ENCODE peak calls at places on chromosome 6, in eight cellular contexts. M, E, N, V, J, Q, C and K are unnamed samples.

GRCh38 chr6:36028088-36028886 is 679 bp downstream of the MAPK14 start:
- DNase-seq in M (peak; percentile 61), E (peak; percentile 52), N (no peak), V (peak; percentile 43), J (peak; percentile 82), Q (peak; percentile 30), C (peak; percentile 37), K (peak; percentile 58)

GRCh38 chr6:44233560-44234100 is 10.2 kb downstream of the SLC29A1 start:
- DNase-seq in M (no peak), E (no peak), N (no peak), V (no peak), J (peak; percentile 35), Q (no peak), C (no peak), K (no peak)

GRCh38 chr6:50791900-50792508 is 26.7 kb upstream of the TFAP2B start:
- DNase-seq in M (no peak), E (no peak), N (peak; percentile 28), V (no peak), J (no peak), Q (no peak), C (peak; percentile 87), K (no peak)

GRCh38 chr6:75418233-75418632 is 75.4 kb downstream of the FILIP1 start:
- DNase-seq in M (no peak), E (no peak), N (no peak), V (no peak), J (no peak), Q (no peak), C (no peak), K (no peak)

GRCh38 chr6:75012018-75012417 is 193.8 kb downstream of the COL12A1 start:
- DNase-seq in M (no peak), E (no peak), N (no peak), V (no peak), J (no peak), Q (no peak), C (no peak), K (no peak)

GRCh38 chr6:166443166-166443565 is 60.4 kb upstream of the MPC1 start:
- DNase-seq in M (no peak), E (no peak), N (no peak), V (no peak), J (no peak), Q (no peak), C (no peak), K (no peak)

GRCh38 chr6:135411339-135411738 is 86.2 kb downstream of the AHI1 start:
- DNase-seq in M (no peak), E (no peak), N (no peak), V (no peak), J (no peak), Q (no peak), C (no peak), K (no peak)

GRCh38 chr6:53811082-53811481 is 16.3 kb downstream of the LRRC1 start:
- DNase-seq in M (no peak), E (no peak), N (no peak), V (no peak), J (peak; percentile 58), Q (no peak), C (no peak), K (peak; percentile 92)

GRCh38 chr6:52531396-52531795 is 45.5 kb downstream of the TRAM2 start:
- DNase-seq in M (no peak), E (no peak), N (no peak), V (no peak), J (no peak), Q (no peak), C (no peak), K (peak; percentile 68)

GRCh38 chr6:131116755-131117360 is 18.4 kb upstream of the AKAP7 start:
- DNase-seq in M (no peak), E (no peak), N (peak; percentile 28), V (peak; percentile 7), J (no peak), Q (no peak), C (peak; percentile 78), K (no peak)

GRCh38 chr6:20447157-20447556 is 45.5 kb downstream of the E2F3 start:
- DNase-seq in M (no peak), E (no peak), N (no peak), V (no peak), J (no peak), Q (no peak), C (no peak), K (no peak)

GRCh38 chr6:140921366-140922226 is 1211.1 kb upstream of the GJE1 start:
- DNase-seq in M (no peak), E (no peak), N (peak; percentile 72), V (no peak), J (no peak), Q (no peak), C (peak; percentile 63), K (no peak)

GRCh38 chr6:150231456-150231855 is 88.6 kb downstream of the PPP1R14C start:
- DNase-seq in M (no peak), E (no peak), N (no peak), V (no peak), J (no peak), Q (no peak), C (no peak), K (no peak)

GRCh38 chr6:150229775-150230561 is 87.1 kb downstream of the PPP1R14C start:
- DNase-seq in M (no peak), E (no peak), N (no peak), V (no peak), J (no peak), Q (no peak), C (no peak), K (no peak)

GRCh38 chr6:150228067-150228733 is 85.4 kb downstream of the PPP1R14C start:
- DNase-seq in M (no peak), E (no peak), N (no peak), V (no peak), J (no peak), Q (no peak), C (no peak), K (peak; percentile 30)

GRCh38 chr6:150233797-150234399 is 91.1 kb downstream of the PPP1R14C start:
- DNase-seq in M (no peak), E (no peak), N (no peak), V (no peak), J (no peak), Q (no peak), C (no peak), K (no peak)

DNA sequence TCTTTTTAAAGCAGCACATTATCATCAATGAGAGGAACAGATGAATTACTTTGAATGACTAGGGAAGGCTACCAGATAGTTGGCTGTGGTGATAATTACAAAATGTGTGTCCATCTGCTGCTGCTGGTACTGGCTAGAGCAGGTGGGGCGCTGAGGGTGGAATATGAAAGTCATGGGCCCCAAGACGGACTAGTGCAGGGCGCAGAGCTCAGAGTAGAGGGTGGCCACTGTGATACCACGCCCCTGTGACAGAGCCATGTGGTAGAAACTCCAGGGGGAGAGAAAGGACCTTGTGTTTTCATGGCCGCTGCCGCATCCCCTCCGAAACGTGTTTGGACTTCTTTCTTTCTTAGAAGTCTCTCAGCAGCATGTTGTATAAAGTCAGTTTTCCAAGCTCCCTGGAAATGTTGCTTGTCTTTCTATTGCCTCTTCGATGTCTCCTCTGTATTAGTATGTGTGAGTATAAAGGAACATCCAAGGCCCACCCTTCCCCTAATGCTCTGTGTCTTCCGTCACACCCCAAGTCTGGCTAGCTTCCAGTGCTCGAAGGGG is 88.1 kb downstream of the PPP1R14C start:
- DNase-seq in M (no peak), E (no peak), N (no peak), V (no peak), J (no peak), Q (no peak), C (no peak), K (no peak)
- H3K27me3 ChIP-seq in M (peaks cover 17% of the 10 kb centered on the region), E (no peaks in the 10 kb centered on the region), N (peaks cover 16% of the 10 kb centered on the region), V (no peaks in the 10 kb centered on the region), J (no peaks in the 10 kb centered on the region), Q (no peaks in the 10 kb centered on the region), C (peaks cover 20% of the 10 kb centered on the region), K (no peaks in the 10 kb centered on the region)

DNA sequence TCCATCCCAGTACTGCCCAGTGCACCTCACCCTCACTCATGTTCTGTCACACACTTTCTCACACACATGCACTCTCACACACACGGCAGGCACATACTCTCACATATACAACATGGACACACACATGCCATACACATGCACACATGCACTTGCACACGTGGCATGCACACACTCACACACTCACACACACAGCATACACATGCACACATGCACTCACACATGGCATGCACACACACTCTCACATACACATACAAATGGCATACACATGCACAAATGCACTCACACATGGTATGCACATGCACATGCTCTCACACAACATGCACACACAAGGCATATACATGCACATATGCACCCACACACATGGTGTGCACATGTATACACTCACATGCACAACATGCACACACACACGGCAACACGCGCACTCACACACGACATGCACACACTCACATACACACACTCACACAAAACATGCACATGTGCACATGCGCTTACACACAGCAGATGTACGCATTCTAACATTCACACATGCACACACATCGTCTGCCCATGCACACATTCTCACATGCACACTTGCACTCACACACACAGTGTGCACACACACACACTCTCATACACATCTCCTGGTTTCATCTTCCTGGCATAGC is 131.7 kb upstream of the THBS2 start:
- DNase-seq in M (no peak), E (no peak), N (no peak), V (no peak), J (no peak), Q (no peak), C (no peak), K (no peak)
- TF ChIP-seq CTCF in M (no peak), E (no peak), N (no peak), V (no peak), J (no peak), Q (no peak), C (no peak), K (no peak)

GRCh38 chr6:88143768-88144167 is 22.4 kb downstream of the CNR1 start:
- DNase-seq in M (no peak), E (no peak), N (no peak), V (no peak), J (no peak), Q (no peak), C (no peak), K (no peak)

GRCh38 chr6:88145298-88145963 is 20.7 kb downstream of the CNR1 start:
- DNase-seq in M (no peak), E (no peak), N (no peak), V (no peak), J (no peak), Q (no peak), C (no peak), K (no peak)

GRCh38 chr6:88141641-88142298 is 24.4 kb downstream of the CNR1 start:
- DNase-seq in M (no peak), E (no peak), N (no peak), V (no peak), J (no peak), Q (no peak), C (no peak), K (no peak)

GRCh38 chr6:88144637-88145297 is 21.4 kb downstream of the CNR1 start:
- DNase-seq in M (no peak), E (no peak), N (no peak), V (no peak), J (peak; percentile 32), Q (no peak), C (no peak), K (no peak)

DNA sequence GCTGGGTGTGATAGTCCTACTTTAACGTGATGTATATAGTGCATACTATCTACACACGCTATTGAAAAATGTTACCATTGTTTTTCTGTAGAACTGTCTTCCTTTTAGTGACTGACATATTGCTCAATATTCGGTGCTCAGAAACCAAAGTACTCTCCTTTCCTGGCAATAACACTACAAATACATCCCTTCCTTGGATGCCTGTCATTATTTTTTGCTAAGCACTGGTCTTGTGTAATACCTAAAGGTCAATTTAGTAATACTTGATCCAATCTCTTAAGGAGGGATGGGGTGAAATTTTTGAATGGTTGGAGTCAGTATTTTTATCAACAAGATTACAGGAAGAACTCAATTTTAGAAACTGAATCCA is 23.9 kb downstream of the CNR1 start:
- DNase-seq in M (no peak), E (no peak), N (no peak), V (no peak), J (no peak), Q (no peak), C (no peak), K (no peak)
- H3K4me1 ChIP-seq in M (peaks cover 3% of the 10 kb centered on the region), E (no peaks in the 10 kb centered on the region), N (no peaks in the 10 kb centered on the region), V (no peaks in the 10 kb centered on the region), J (no peaks in the 10 kb centered on the region), Q (peaks cover 8% of the 10 kb centered on the region), C (peaks cover 17% of the 10 kb centered on the region), K (no peaks in the 10 kb centered on the region)

GRCh38 chr6:6007311-6008113 is 787 bp upstream of the NRN1 start:
- DNase-seq in M (peak; percentile 73), E (no peak), N (no peak), V (no peak), J (peak; percentile 58), Q (no peak), C (peak; percentile 82), K (no peak)
- H3K27me3 ChIP-seq in M (peaks cover 55% of the 10 kb centered on the region), E (peaks cover 82% of the 10 kb centered on the region), N (peaks cover 35% of the 10 kb centered on the region), V (peaks cover 58% of the 10 kb centered on the region), J (peaks cover 50% of the 10 kb centered on the region), Q (peaks cover 77% of the 10 kb centered on the region), C (peaks cover 71% of the 10 kb centered on the region), K (peaks cover 61% of the 10 kb centered on the region)